ENCODE peak calls at places on chromosomes 4 and X, in six cellular contexts. A is ELR; K is neural progenitor cell; G is lower lobe of right lung; B is activated T-cell treated with anti-CD3 and anti-CD28 coated beads, Interleukin-2, amount 50 U/mL, for 24 hours; H is tibial nerve. T is an unnamed sample.

GRCh38 chrX:108361316-108361715 is 76.9 kb downstream of the COL4A6 start:
- DNase-seq in A (no peak), K (no peak), G (no peak), B (no peak), H (no peak), T (no peak)

GRCh38 chrX:109374276-109374960 is 107.5 kb downstream of the GUCY2F start:
- DNase-seq in A (peak), K (no peak), G (no peak), B (no peak), H (no peak), T (no peak)

GRCh38 chr4:73707918-73708577 is 32.3 kb upstream of the CXCL8 start:
- DNase-seq in A (peak), K (no peak), G (peak), B (no peak), H (no peak), T (no peak)

GRCh38 chr4:105709081-105709450 is 482 bp downstream of the GSTCD start:
- DNase-seq in A (peak), K (peak), G (no peak), B (no peak), H (peak), T (peak)

GRCh38 chr4:7808752-7809151 is 130.9 kb downstream of the AFAP1 start:
- DNase-seq in A (peak), K (no peak), G (no peak), B (no peak), H (no peak), T (no peak)

GRCh38 chr4:8101213-8101781 is 57.3 kb downstream of the ABLIM2 start:
- DNase-seq in A (no peak), K (no peak), G (peak), B (no peak), H (peak), T (no peak)

GRCh38 chr4:3108211-3108610 is 33.7 kb downstream of the HTT start:
- DNase-seq in A (peak), K (no peak), G (no peak), B (no peak), H (no peak), T (no peak)

GRCh38 chr4:121212801-121213200 is 48.7 kb upstream of the TNIP3 start:
- DNase-seq in A (no peak), K (no peak), G (no peak), B (no peak), H (no peak), T (no peak)

GRCh38 chr4:140943887-140944515 is 187.8 kb upstream of the TBC1D9 start:
- DNase-seq in A (no peak), K (no peak), G (no peak), B (no peak), H (no peak), T (no peak)

GRCh38 chr4:15238720-15239119 is 189.1 kb upstream of the C1QTNF7 start:
- DNase-seq in A (peak), K (peak), G (no peak), B (peak), H (no peak), T (peak)

GRCh38 chrX:11757397-11757728 is 674 bp upstream of the MSL3 start:
- DNase-seq in A (no peak), K (no peak), G (no peak), B (no peak), H (no peak), T (no peak)

GRCh38 chr4:112908511-112908910 is 140.9 kb upstream of the ANK2 start:
- DNase-seq in A (peak), K (no peak), G (no peak), B (no peak), H (no peak), T (peak)